ENCODE peak calls at places on chromosome 12, in seven cellular contexts. F is left ventricle myocardium inferior, X is heart left ventricle, O is uterus, W is ascending aorta, T is lower lobe of right lung, C is psoas muscle. D is an unnamed sample.

GRCh38 chr12:93090768-93091172 is 161.7 kb upstream of the EEA1 start:
- DNase-seq in F (no peak), X (no peak), O (no peak), W (no peak), T (no peak), C (no peak), D (no peak)

GRCh38 chr12:106861984-106862894 is 87.8 kb downstream of the RIC8B start:
- DNase-seq in F (no peak), X (no peak), O (no peak), W (no peak), T (no peak), C (no peak), D (no peak)

GRCh38 chr12:39297946-39298345 is 145.0 kb downstream of the KIF21A start:
- DNase-seq in F (no peak), X (no peak), O (no peak), W (no peak), T (no peak), C (no peak), D (no peak)

GRCh38 chr12:6965026-6965661 is 5.3 kb downstream of the PHB2 start:
- DNase-seq in F (peak; percentile 87), X (peak; percentile 91), O (peak; percentile 87), W (peak; percentile 90), T (peak; percentile 89), C (peak; percentile 93), D (peak; percentile 82)

GRCh38 chr12:27213830-27214787 is 30.0 kb upstream of the STK38L start:
- DNase-seq in F (no peak), X (no peak), O (no peak), W (no peak), T (no peak), C (no peak), D (no peak)

GRCh38 chr12:32922546-32923297 is 26.1 kb upstream of the PKP2 start:
- DNase-seq in F (no peak), X (no peak), O (no peak), W (no peak), T (no peak), C (no peak), D (no peak)

GRCh38 chr12:122978507-122978955 is 1.9 kb upstream of the ARL6IP4 start:
- DNase-seq in F (no peak), X (no peak), O (no peak), W (no peak), T (no peak), C (no peak), D (no peak)

GRCh38 chr12:57148469-57149308 is 1.3 kb upstream of the LRP1-AS start:
- DNase-seq in F (peak; percentile 82), X (peak; percentile 81), O (peak; percentile 86), W (peak; percentile 86), T (peak; percentile 81), C (peak; percentile 85), D (no peak)

GRCh38 chr12:15738438-15739015 is 50.7 kb downstream of the EPS8 start:
- DNase-seq in F (no peak), X (no peak), O (no peak), W (no peak), T (no peak), C (no peak), D (no peak)

GRCh38 chr12:6223545-6223944 is 23.3 kb downstream of the CD9 start:
- DNase-seq in F (no peak), X (peak; percentile 20), O (no peak), W (no peak), T (no peak), C (no peak), D (no peak)

GRCh38 chr12:130041983-130042812 is 120.1 kb upstream of the FZD10 start:
- DNase-seq in F (no peak), X (no peak), O (no peak), W (no peak), T (peak; percentile 64), C (peak; percentile 68), D (no peak)

GRCh38 chr12:19771858-19772257 is 332.6 kb downstream of the AEBP2 start:
- DNase-seq in F (no peak), X (no peak), O (no peak), W (peak; percentile 79), T (no peak), C (no peak), D (no peak)

GRCh38 chr12:127558363-127558762 is 708.6 kb upstream of the TMEM132C start:
- DNase-seq in F (no peak), X (no peak), O (no peak), W (no peak), T (no peak), C (no peak), D (no peak)

GRCh38 chr12:685388-685787 is 22.1 kb upstream of the NINJ2 start:
- DNase-seq in F (no peak), X (no peak), O (no peak), W (no peak), T (no peak), C (no peak), D (peak; percentile 63)

GRCh38 chr12:106369624-106370346 is 12.2 kb downstream of the POLR3B start:
- DNase-seq in F (no peak), X (no peak), O (no peak), W (no peak), T (no peak), C (no peak), D (no peak)

GRCh38 chr12:93089805-93090569 is 160.9 kb upstream of the EEA1 start:
- DNase-seq in F (no peak), X (no peak), O (no peak), W (no peak), T (no peak), C (no peak), D (no peak)

GRCh38 chr12:55446334-55446733 is 2.5 kb downstream of the OR6C2 start:
- DNase-seq in F (no peak), X (no peak), O (no peak), W (no peak), T (no peak), C (no peak), D (no peak)

GRCh38 chr12:53193953-53194716 is 12.9 kb downstream of the ITGB7 start:
- DNase-seq in F (no peak), X (no peak), O (no peak), W (no peak), T (no peak), C (no peak), D (no peak)

GRCh38 chr12:989751-990278 is 1.2 kb upstream of the ERC1 start:
- DNase-seq in F (no peak), X (no peak), O (peak; percentile 29), W (peak; percentile 67), T (no peak), C (no peak), D (no peak)

GRCh38 chr12:122203968-122204828 is 689 bp downstream of the B3GNT4 start:
- DNase-seq in F (no peak), X (no peak), O (no peak), W (peak; percentile 58), T (no peak), C (no peak), D (peak; percentile 38)

GRCh38 chr12:13195848-13196301 is 651 bp upstream of the EMP1 start:
- DNase-seq in F (no peak), X (no peak), O (peak; percentile 50), W (no peak), T (no peak), C (no peak), D (no peak)

GRCh38 chr12:54420766-54421144 is 1.7 kb upstream of the ITGA5 start:
- DNase-seq in F (no peak), X (peak; percentile 65), O (peak; percentile 77), W (peak; percentile 84), T (no peak), C (peak; percentile 83), D (no peak)

GRCh38 chr12:74963304-74963703 is 246.3 kb downstream of the KCNC2 start:
- DNase-seq in F (no peak), X (no peak), O (no peak), W (no peak), T (no peak), C (no peak), D (no peak)
- TF ChIP-seq CTCF in F (no peak), X (no peak), O (no peak), W (no peak), T (no peak), C (no peak), D (no peak)

GRCh38 chr12:109493938-109494337 is 16.5 kb downstream of the UBE3B start:
- DNase-seq in F (no peak), X (no peak), O (no peak), W (no peak), T (no peak), C (no peak), D (no peak)

GRCh38 chr12:109491671-109492070 is 14.2 kb downstream of the UBE3B start:
- DNase-seq in F (no peak), X (no peak), O (no peak), W (no peak), T (no peak), C (no peak), D (no peak)

GRCh38 chr12:109494348-109494881 is 17.0 kb downstream of the UBE3B start:
- DNase-seq in F (no peak), X (no peak), O (no peak), W (no peak), T (no peak), C (no peak), D (no peak)

GRCh38 chr12:109492371-109492770 is 14.9 kb downstream of the UBE3B start:
- DNase-seq in F (no peak), X (no peak), O (no peak), W (no peak), T (no peak), C (no peak), D (no peak)

GRCh38 chr12:109493090-109493489 is 15.7 kb downstream of the UBE3B start:
- DNase-seq in F (no peak), X (no peak), O (no peak), W (no peak), T (no peak), C (no peak), D (no peak)
- TF ChIP-seq CTCF in F (no peak), X (no peak), O (no peak), W (no peak), T (no peak), C (no peak), D (no peak)

GRCh38 chr12:115898670-115899069 is 378.8 kb downstream of the MED13L start:
- DNase-seq in F (no peak), X (no peak), O (no peak), W (no peak), T (no peak), C (no peak), D (no peak)
- TF ChIP-seq CTCF in F (no peak), X (no peak), O (no peak), W (no peak), T (no peak), C (no peak), D (no peak)

DNA sequence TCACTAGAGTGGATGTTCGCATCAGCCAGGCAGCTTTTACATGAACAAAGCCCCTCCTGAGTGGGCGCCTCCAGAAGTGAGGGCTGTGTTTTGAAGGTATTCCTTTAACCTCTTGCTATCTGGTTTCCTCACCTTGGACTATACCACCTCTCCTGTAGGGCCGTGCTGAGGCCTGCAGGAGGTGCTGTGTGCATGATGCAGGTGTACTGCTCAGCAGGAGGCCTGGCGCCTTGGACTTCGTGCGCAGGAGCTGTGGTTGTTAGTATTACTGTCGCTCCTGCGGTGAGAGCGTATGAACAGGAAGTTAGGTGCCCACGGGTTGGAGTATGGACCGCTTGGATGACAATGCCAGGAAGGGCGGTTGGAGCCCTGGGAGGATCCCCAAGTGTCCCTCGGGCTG is 130.7 kb downstream of the TSPAN9 start:
- DNase-seq in F (no peak), X (no peak), O (no peak), W (no peak), T (no peak), C (no peak), D (no peak)
- TF ChIP-seq CTCF in F (peak; percentile 52), X (peak; percentile 57), O (no peak), W (no peak), T (no peak), C (no peak), D (peak; percentile 51)

GRCh38 chr12:101299346-101299745 is 19.4 kb downstream of the UTP20 start:
- DNase-seq in F (no peak), X (no peak), O (no peak), W (no peak), T (no peak), C (no peak), D (no peak)
- TF ChIP-seq CTCF in F (no peak), X (no peak), O (no peak), W (no peak), T (no peak), C (no peak), D (no peak)